ENCODE peak calls at places on chromosomes 4 and X, in nine cellular contexts. M is GM23248, F is coronary artery, T is substantia nigra, Q is ecto neural progenitor cell, S is GM23338, K is epithelial cell of esophagus, V is iPS DF 19.7, W is ELR. G is an unnamed sample.

GRCh38 chr4:4271912-4272311 is 18.0 kb downstream of the LYAR start:
- DNase-seq in S (peak), W (peak), T (no peak), K (no peak), Q (no peak), F (no peak), V (no peak), M (peak), G (no peak)

GRCh38 chrX:117053260-117053659 is 590.5 kb upstream of the CT83 start:
- DNase-seq in T (no peak), S (no peak), Q (no peak), W (no peak), F (no peak), V (no peak), M (no peak), K (no peak), G (no peak)

GRCh38 chr4:74258949-74259348 is 49.3 kb upstream of the EPGN start:
- DNase-seq in W (no peak), S (no peak), V (no peak), F (no peak), T (no peak), Q (no peak), K (no peak), M (no peak), G (no peak)

GRCh38 chrX:45769919-45770582 is 569.4 kb upstream of the DIPK2B start:
- DNase-seq in V (no peak), K (peak), T (peak), S (no peak), F (peak), Q (no peak), M (peak), W (peak), G (no peak)

GRCh38 chrX:72540318-72540717 is 32.3 kb downstream of the HDAC8 start:
- DNase-seq in F (no peak), T (no peak), V (no peak), Q (no peak), S (peak), K (peak), W (peak), M (peak), G (no peak)

GRCh38 chrX:42079968-42080367 is 156.6 kb upstream of the CASK start:
- DNase-seq in K (no peak), M (peak), T (no peak), V (no peak), W (no peak), F (no peak), Q (no peak), S (no peak), G (no peak)

GRCh38 chr4:103204114-103204513 is 6.0 kb upstream of the CENPE start:
- DNase-seq in W (peak), T (no peak), M (peak), Q (no peak), K (peak), S (peak), F (no peak), V (no peak), G (no peak)

GRCh38 chr4:184417802-184418511 is 56.4 kb downstream of the IRF2 start:
- DNase-seq in F (no peak), S (no peak), M (peak), Q (no peak), V (no peak), W (peak), K (peak), T (peak), G (no peak)

GRCh38 chr4:6356076-6356560 is 86.5 kb downstream of the WFS1 start:
- DNase-seq in T (no peak), W (no peak), M (no peak), S (no peak), Q (no peak), F (no peak), K (no peak), V (no peak), G (no peak)

GRCh38 chr4:180947421-180947820 is 1295.8 kb upstream of the TENM3 start:
- DNase-seq in K (peak), V (no peak), F (no peak), W (peak), Q (no peak), S (no peak), T (no peak), M (peak), G (no peak)

GRCh38 chrX:14501312-14501711 is 28.0 kb upstream of the GLRA2 start:
- DNase-seq in F (no peak), Q (no peak), M (no peak), K (no peak), V (no peak), W (no peak), T (peak), S (no peak), G (no peak)

GRCh38 chr4:13815231-13815630 is 187.7 kb upstream of the BOD1L1 start:
- DNase-seq in K (no peak), F (no peak), T (no peak), V (no peak), S (no peak), Q (no peak), M (no peak), W (no peak), G (no peak)

GRCh38 chr4:92305148-92305877 is 1.5 kb downstream of the GRID2 start:
- DNase-seq in W (peak), M (peak), S (peak), T (peak), Q (peak), V (peak), F (peak), K (peak), G (no peak)

GRCh38 chrX:46226422-46226821 is 318.8 kb downstream of the ZNF674 start:
- DNase-seq in V (no peak), Q (no peak), F (no peak), W (no peak), S (no peak), M (no peak), K (no peak), T (no peak), G (no peak)

GRCh38 chr4:26087108-26087507 is 173.1 kb downstream of the SMIM20 start:
- DNase-seq in V (no peak), M (no peak), Q (no peak), K (no peak), T (no peak), W (peak), S (no peak), F (no peak), G (no peak)

GRCh38 chr4:20662851-20663250 is 37.4 kb upstream of the PACRGL start:
- DNase-seq in Q (no peak), T (no peak), V (no peak), S (no peak), W (peak), K (peak), M (peak), F (no peak), G (no peak)

GRCh38 chr4:73205482-73205881 is 53.1 kb downstream of the ANKRD17 start:
- DNase-seq in S (no peak), K (no peak), F (no peak), Q (no peak), W (no peak), M (no peak), V (no peak), T (no peak), G (no peak)

GRCh38 chr4:11098461-11098860 is 330.2 kb downstream of the HS3ST1 start:
- DNase-seq in K (no peak), W (no peak), Q (no peak), M (no peak), T (no peak), S (no peak), V (no peak), F (no peak), G (no peak)

GRCh38 chr4:95549246-95550138 is 719 bp upstream of the UNC5C start:
- DNase-seq in V (no peak), W (no peak), T (peak), S (peak), F (no peak), M (peak), Q (peak), K (peak), G (no peak)